ENCODE peak calls at places on chromosomes 1 and 21, in eight cellular contexts. T, J, D, P, O, E, F and H are unnamed samples.
A peak's percentile ranks its signal among the peaks of the same experiment; 100 is the strongest.

GRCh38 chr1:202599669-202600431 is 110.4 kb downstream of the SYT2 start:
- DNase-seq in D (peak; percentile 87), P (peak; percentile 81), O (no peak), F (no peak), E (peak; percentile 85), J (peak; percentile 83), T (peak; percentile 71), H (peak; percentile 80)

GRCh38 chr1:54887665-54888071 is 673 bp upstream of the DHCR24 start:
- DNase-seq in O (no peak), E (no peak), F (no peak), T (peak; percentile 29), D (no peak), P (peak; percentile 43), J (no peak), H (no peak)

GRCh38 chr21:20996421-20997307 is 1.5 kb upstream of the NCAM2 start:
- DNase-seq in F (no peak), T (no peak), E (peak; percentile 9), D (no peak), P (peak; percentile 35), O (no peak), J (no peak), H (no peak)

GRCh38 chr1:209576798-209577197 is 6.7 kb upstream of the CAMK1G start:
- DNase-seq in D (peak; percentile 86), E (peak; percentile 86), J (peak; percentile 85), T (peak; percentile 73), F (peak; percentile 47), P (peak; percentile 85), O (peak; percentile 16), H (peak; percentile 66)

GRCh38 chr1:223125249-223125648 is 17.8 kb downstream of the TLR5 start:
- DNase-seq in O (no peak), T (no peak), J (no peak), F (no peak), P (peak; percentile 50), E (no peak), D (no peak), H (no peak)

GRCh38 chr1:193539731-193540459 is 353.5 kb upstream of the B3GALT2 start:
- DNase-seq in P (no peak), D (no peak), F (no peak), E (no peak), O (no peak), T (no peak), J (no peak), H (no peak)

GRCh38 chr1:51303751-51304196 is 26.6 kb downstream of the TTC39A start:
- DNase-seq in J (no peak), P (no peak), O (peak; percentile 32), E (no peak), T (peak; percentile 43), D (peak; percentile 45), F (no peak), H (no peak)

GRCh38 chr1:153663211-153663610 is 4.7 kb downstream of the SNAPIN start:
- DNase-seq in D (peak; percentile 33), O (no peak), P (no peak), T (peak; percentile 31), F (no peak), E (no peak), J (no peak), H (no peak)

GRCh38 chr1:147895123-147895522 is 7.5 kb upstream of the GJA8 start:
- DNase-seq in O (no peak), F (no peak), P (no peak), D (no peak), E (no peak), T (no peak), J (no peak), H (no peak)

GRCh38 chr1:4055677-4055967 is 155.6 kb upstream of the C1orf174 start:
- DNase-seq in O (no peak), J (no peak), E (no peak), P (no peak), T (no peak), D (no peak), F (no peak), H (no peak)